ENCODE peak calls at places on chromosomes 12 and 14, in ten cellular contexts. M is activated CD8-positive, alpha-beta T cell treated with anti-CD3 and anti-CD28 coated beads, Interleukin-2, amount 10 ng/mL, durations not matched to agents 7 days and 5 days; L is posterior cingulate gyrus; D is stimulated activated CD4-positive, alpha-beta T cell treated with anti-CD3 and anti-CD28 coated beads, Interleukin-4, amount 100 ng/mL, for 4 hours; Y is NCI-H1105; H is HEK293T; F is OCI-LY7; E is WERI-Rb-1; S is activated CD4-positive, alpha-beta T cell treated with anti-CD3 and anti-CD28 coated beads, Interleukin-2, amount 10 ng/mL, durations not matched to agents 7 days and 5 days; A is NCI-H2107. P is an unnamed sample.

GRCh38 chr14:91058017-91058675 is 2.3 kb downstream of the RPS6KA5 start:
- DNase-seq in A (no peak), S (no peak), F (no peak), Y (no peak), E (no peak), M (no peak), L (no peak), H (no peak), D (no peak), P (no peak)

GRCh38 chr12:104670439-104671406 is 214.0 kb downstream of the CHST11 start:
- DNase-seq in F (no peak), M (no peak), H (no peak), S (no peak), A (no peak), D (no peak), L (no peak), E (no peak), Y (no peak), P (no peak)

GRCh38 chr12:107660230-107660629 is 25.4 kb upstream of the PWP1 start:
- DNase-seq in M (no peak), E (no peak), S (no peak), D (no peak), Y (no peak), L (no peak), A (no peak), H (no peak), F (no peak), P (no peak)

GRCh38 chr14:20219033-20219432 is 4.5 kb upstream of the OR11H6 start:
- DNase-seq in A (no peak), Y (no peak), F (no peak), S (no peak), M (no peak), E (no peak), D (no peak), H (no peak), L (no peak), P (no peak)

GRCh38 chr12:94644622-94645021 is 5.7 kb downstream of the TMCC3 start:
- DNase-seq in E (no peak), S (no peak), Y (no peak), D (no peak), H (no peak), L (no peak), F (no peak), A (peak; percentile 28), M (no peak), P (no peak)

GRCh38 chr12:1591543-1591942 is 2.8 kb downstream of the FBXL14 start:
- DNase-seq in S (no peak), M (no peak), D (no peak), H (no peak), A (no peak), L (no peak), Y (no peak), F (no peak), E (no peak), P (no peak)

GRCh38 chr12:6620137-6620884 is 13.1 kb upstream of the CHD4 start:
- DNase-seq in M (peak; percentile 59), E (no peak), L (no peak), A (no peak), F (no peak), H (no peak), Y (no peak), D (no peak), S (peak; percentile 57), P (peak; percentile 49)

GRCh38 chr12:113161415-113162016 is 12.0 kb downstream of the CFAP73 start:
- DNase-seq in Y (peak; percentile 18), E (peak; percentile 97), F (peak; percentile 99), A (no peak), M (no peak), D (peak; percentile 25), S (no peak), H (peak; percentile 76), L (peak; percentile 94), P (no peak)

GRCh38 chr12:86226481-86226880 is 29.7 kb downstream of the MGAT4C start:
- DNase-seq in D (no peak), F (no peak), S (no peak), E (no peak), Y (no peak), L (no peak), A (no peak), M (no peak), H (no peak), P (no peak)

GRCh38 chr12:29733060-29733459 is 50.7 kb downstream of the TMTC1 start:
- DNase-seq in Y (no peak), H (no peak), F (no peak), E (no peak), D (peak; percentile 17), L (no peak), M (no peak), A (no peak), S (no peak), P (no peak)

GRCh38 chr12:98895086-98895651 is 250.1 kb downstream of the APAF1 start:
- DNase-seq in Y (peak; percentile 64), S (no peak), L (peak; percentile 92), H (peak; percentile 20), E (peak; percentile 44), D (no peak), F (no peak), A (no peak), M (no peak), P (no peak)